ENCODE peak calls at places on chromosome 5, in eight cellular contexts. N is A549, Y is GM13977, Q is heart left ventricle, L is spleen, Z is tibial nerve, I is lower leg skin, C is nephron progenitor cell. S is an unnamed sample.

GRCh38 chr5:129172561-129172960 is 78.0 kb downstream of the ISOC1 start:
- DNase-seq in N (peak; percentile 2), Y (no peak), Q (no peak), L (no peak), Z (no peak), I (no peak), C (no peak), S (peak; percentile 45)

GRCh38 chr5:18984559-18985080 is 1003.4 kb downstream of the CDH18 start:
- DNase-seq in N (peak; percentile 1), Y (no peak), Q (no peak), L (no peak), Z (no peak), I (no peak), C (no peak), S (peak; percentile 59)

GRCh38 chr5:159290741-159291140 is 27.7 kb downstream of the UBLCP1 start:
- DNase-seq in N (no peak), Y (no peak), Q (no peak), L (no peak), Z (no peak), I (no peak), C (no peak), S (no peak)

GRCh38 chr5:67657055-67657454 is 460.5 kb upstream of the CD180 start:
- DNase-seq in N (no peak), Y (no peak), Q (no peak), L (no peak), Z (no peak), I (no peak), C (no peak), S (no peak)

GRCh38 chr5:77518304-77518703 is 26.2 kb upstream of the WDR41 start:
- DNase-seq in N (peak; percentile 51), Y (no peak), Q (no peak), L (no peak), Z (no peak), I (no peak), C (no peak), S (peak; percentile 42)

GRCh38 chr5:63439537-63439936 is 522.7 kb downstream of the HTR1A start:
- DNase-seq in N (no peak), Y (no peak), Q (no peak), L (no peak), Z (no peak), I (no peak), C (no peak), S (no peak)

GRCh38 chr5:80125962-80126480 is 90.9 kb downstream of the THBS4 start:
- DNase-seq in N (no peak), Y (peak; percentile 50), Q (no peak), L (no peak), Z (peak; percentile 47), I (no peak), C (no peak), S (peak; percentile 14)

GRCh38 chr5:143155445-143155844 is 248.0 kb downstream of the NR3C1 start:
- DNase-seq in N (no peak), Y (no peak), Q (no peak), L (no peak), Z (no peak), I (no peak), C (no peak), S (no peak)

GRCh38 chr5:41172012-41172411 is 41.3 kb downstream of the C6 start:
- DNase-seq in N (no peak), Y (no peak), Q (no peak), L (no peak), Z (no peak), I (no peak), C (no peak), S (no peak)

GRCh38 chr5:154861946-154862345 is 3.5 kb downstream of the CNOT8 start:
- DNase-seq in N (no peak), Y (no peak), Q (no peak), L (no peak), Z (no peak), I (no peak), C (no peak), S (no peak)

GRCh38 chr5:161312882-161313281 is 233.6 kb downstream of the GABRB2 start:
- DNase-seq in N (no peak), Y (no peak), Q (no peak), L (no peak), Z (no peak), I (no peak), C (no peak), S (peak; percentile 15)

GRCh38 chr5:83313431-83313830 is 158.1 kb upstream of the VCAN start:
- DNase-seq in N (no peak), Y (no peak), Q (no peak), L (no peak), Z (no peak), I (no peak), C (no peak), S (no peak)

GRCh38 chr5:36360311-36360710 is 58.6 kb upstream of the RANBP3L start:
- DNase-seq in N (no peak), Y (peak; percentile 11), Q (no peak), L (no peak), Z (no peak), I (no peak), C (no peak), S (no peak)

GRCh38 chr5:124343451-124343867 is 403.0 kb downstream of the ZNF608 start:
- DNase-seq in N (no peak), Y (no peak), Q (no peak), L (no peak), Z (no peak), I (peak; percentile 15), C (no peak), S (peak; percentile 18)

GRCh38 chr5:9468070-9468388 is 77.8 kb downstream of the SEMA5A start:
- DNase-seq in N (no peak), Y (no peak), Q (no peak), L (no peak), Z (no peak), I (peak; percentile 54), C (no peak), S (peak; percentile 89)

GRCh38 chr5:72812483-72812882 is 4.0 kb upstream of the TNPO1 start:
- DNase-seq in N (no peak), Y (no peak), Q (no peak), L (no peak), Z (no peak), I (no peak), C (no peak), S (no peak)

GRCh38 chr5:137933491-137933911 is 44.2 kb downstream of the PKD2L2 start:
- DNase-seq in N (no peak), Y (no peak), Q (no peak), L (no peak), Z (no peak), I (no peak), C (peak; percentile 18), S (no peak)

GRCh38 chr5:110054240-110054639 is 364.5 kb downstream of the MAN2A1 start:
- DNase-seq in N (peak; percentile 3), Y (no peak), Q (no peak), L (no peak), Z (peak; percentile 46), I (peak; percentile 55), C (no peak), S (peak; percentile 95)
- TF ChIP-seq CTCF in N (no peak), Y (no peak), Q (no peak), L (peak; percentile 16), Z (no peak), I (no peak), C (no peak), S (peak; percentile 36)

GRCh38 chr5:178113841-178114324 is 551 bp downstream of the N4BP3 start:
- DNase-seq in N (no peak), Y (peak; percentile 71), Q (no peak), L (no peak), Z (no peak), I (no peak), C (peak; percentile 43), S (no peak)

GRCh38 chr5:178111925-178112324 is 1.4 kb upstream of the N4BP3 start:
- DNase-seq in N (no peak), Y (no peak), Q (no peak), L (no peak), Z (no peak), I (no peak), C (no peak), S (peak; percentile 83)

GRCh38 chr5:178114325-178115135 is 1.2 kb downstream of the N4BP3 start:
- DNase-seq in N (no peak), Y (peak; percentile 52), Q (no peak), L (peak; percentile 88), Z (no peak), I (no peak), C (peak; percentile 34), S (no peak)

GRCh38 chr5:178113141-178113787 is at the start of gene N4BP3:
- DNase-seq in N (peak; percentile 42), Y (peak; percentile 93), Q (peak; percentile 67), L (peak; percentile 92), Z (no peak), I (peak; percentile 32), C (peak; percentile 86), S (peak; percentile 57)

DNA sequence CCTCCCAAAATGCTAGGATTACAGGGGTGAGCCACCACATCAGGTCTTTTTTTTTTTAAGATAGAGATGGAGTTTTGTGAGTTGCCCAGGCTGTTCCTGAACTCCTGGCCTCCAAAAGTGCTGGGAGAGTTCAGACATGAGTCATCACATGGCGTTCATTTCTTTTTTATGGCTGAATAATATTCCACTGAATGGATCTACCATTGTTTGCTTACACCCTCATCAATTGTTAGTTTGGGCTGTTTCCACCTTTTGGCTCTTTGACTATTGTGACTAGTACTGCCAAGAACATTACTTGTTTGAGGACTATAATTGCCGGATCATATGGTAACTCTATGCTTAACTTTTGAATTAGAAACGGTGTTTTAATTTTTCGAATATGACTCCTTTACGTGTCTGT is 787 bp upstream of the N4BP3 start:
- DNase-seq in N (no peak), Y (no peak), Q (no peak), L (no peak), Z (no peak), I (no peak), C (no peak), S (no peak)
- TF ChIP-seq CTCF in N (no peak), Y (no peak), Q (no peak), L (no peak), Z (no peak), I (no peak), C (no peak), S (no peak)

DNA sequence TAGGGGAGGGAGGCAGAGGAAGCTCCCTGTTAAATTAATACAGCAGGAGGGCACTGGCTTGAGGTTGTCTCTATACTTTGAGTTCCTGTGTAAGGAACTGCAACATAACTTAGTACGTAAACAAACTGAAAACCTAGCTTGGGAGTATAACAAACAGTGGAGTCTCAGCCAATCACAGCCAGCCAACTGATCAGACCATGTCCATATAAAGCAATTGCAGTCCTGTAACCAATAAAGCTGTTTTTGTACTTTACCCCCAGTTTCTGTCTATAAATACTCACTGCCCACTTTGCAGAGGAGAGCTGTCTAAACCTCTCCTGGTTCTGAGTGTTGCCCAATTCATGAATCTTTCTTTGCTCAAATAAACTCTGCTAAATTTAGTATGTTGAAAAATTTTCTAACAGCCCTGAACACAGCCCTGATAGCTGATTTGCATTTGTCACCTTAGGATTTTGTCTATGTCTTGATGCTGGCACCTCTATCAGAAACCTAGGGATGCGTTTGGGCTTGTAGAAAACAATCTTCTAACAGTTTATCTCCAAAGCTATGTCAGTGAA is 39.9 kb downstream of the GDNF start:
- DNase-seq in N (no peak), Y (no peak), Q (no peak), L (no peak), Z (no peak), I (no peak), C (no peak), S (peak; percentile 14)
- TF ChIP-seq CTCF in N (no peak), Y (no peak), Q (no peak), L (no peak), Z (no peak), I (no peak), C (no peak), S (no peak)

DNA sequence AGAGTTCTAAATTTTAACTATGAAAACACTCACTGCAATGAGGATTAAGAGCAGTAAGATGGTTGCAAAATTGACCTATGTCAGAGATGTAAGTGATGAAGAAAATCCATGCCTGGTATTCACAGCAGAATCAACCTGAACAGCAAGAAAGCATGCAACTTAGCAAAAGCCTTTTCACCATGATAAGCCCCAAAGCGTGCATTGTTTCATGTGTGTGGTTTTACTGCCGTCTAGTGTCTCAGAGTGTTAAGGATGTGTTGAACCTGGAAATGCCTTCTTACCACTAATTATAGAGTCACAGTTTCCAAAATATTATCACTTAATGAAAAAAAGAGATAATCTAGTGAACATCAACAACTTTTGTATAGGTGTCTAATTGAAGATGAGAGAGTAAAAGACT is 415.2 kb upstream of the TRPC7 start:
- DNase-seq in N (peak; percentile 22), Y (no peak), Q (no peak), L (no peak), Z (no peak), I (no peak), C (no peak), S (peak; percentile 21)
- TF ChIP-seq CTCF in N (peak; percentile 28), Y (no peak), Q (no peak), L (no peak), Z (no peak), I (no peak), C (no peak), S (no peak)

S was measured in MCF 10A.